ENCODE peak calls at places on chromosome 17, in five cellular contexts. One of them, this sample, is unnamed.
A peak's percentile ranks its signal among the peaks of the same experiment; 100 is the strongest.

GRCh38 chr17:73189417-73190099 is 3.3 kb upstream of the COG1 start:
- DNase-seq in cardiac muscle cell: peak; percentile 61
- DNase-seq in fibroblast of lung: peak; percentile 67
- DNase-seq in heart right ventricle: no peak
- DNase-seq in right cardiac atrium: no peak
- DNase-seq in this sample: peak; percentile 51

GRCh38 chr17:7380321-7380720 is 568 bp upstream of the TNK1 start:
- DNase-seq in cardiac muscle cell: peak; percentile 71
- DNase-seq in fibroblast of lung: peak; percentile 37
- DNase-seq in heart right ventricle: peak; percentile 54
- DNase-seq in right cardiac atrium: peak; percentile 63
- DNase-seq in this sample: peak; percentile 70

GRCh38 chr17:45451131-45451530 is 18.5 kb upstream of the ARHGAP27 start:
- DNase-seq in cardiac muscle cell: no peak
- DNase-seq in fibroblast of lung: no peak
- DNase-seq in heart right ventricle: no peak
- DNase-seq in right cardiac atrium: no peak
- DNase-seq in this sample: no peak

GRCh38 chr17:6070895-6071511 is 824 bp downstream of the WSCD1 start:
- DNase-seq in cardiac muscle cell: no peak
- DNase-seq in fibroblast of lung: peak; percentile 29
- DNase-seq in heart right ventricle: no peak
- DNase-seq in right cardiac atrium: no peak
- DNase-seq in this sample: peak; percentile 64

GRCh38 chr17:38415250-38416194 is 12.7 kb upstream of the ARHGAP23 start:
- DNase-seq in cardiac muscle cell: peak; percentile 75
- DNase-seq in fibroblast of lung: peak; percentile 81
- DNase-seq in heart right ventricle: no peak
- DNase-seq in right cardiac atrium: no peak
- DNase-seq in this sample: peak; percentile 80

GRCh38 chr17:27631409-27631755 is 394 bp downstream of the LGALS9 start:
- DNase-seq in cardiac muscle cell: no peak
- DNase-seq in fibroblast of lung: no peak
- DNase-seq in heart right ventricle: no peak
- DNase-seq in right cardiac atrium: no peak
- DNase-seq in this sample: no peak

GRCh38 chr17:29972277-29972676 is 30.8 kb downstream of the EFCAB5 start:
- DNase-seq in cardiac muscle cell: no peak
- DNase-seq in fibroblast of lung: no peak
- DNase-seq in heart right ventricle: no peak
- DNase-seq in right cardiac atrium: no peak
- DNase-seq in this sample: no peak

GRCh38 chr17:40791808-40792436 is 7.8 kb downstream of the KRT28 start:
- DNase-seq in cardiac muscle cell: peak; percentile 62
- DNase-seq in fibroblast of lung: peak; percentile 68
- DNase-seq in heart right ventricle: no peak
- DNase-seq in right cardiac atrium: no peak
- DNase-seq in this sample: peak; percentile 80

GRCh38 chr17:10013360-10014112 is 108.5 kb upstream of the RCVRN start:
- DNase-seq in cardiac muscle cell: peak; percentile 40
- DNase-seq in fibroblast of lung: peak; percentile 32
- DNase-seq in heart right ventricle: no peak
- DNase-seq in right cardiac atrium: no peak
- DNase-seq in this sample: peak; percentile 42

GRCh38 chr17:70144260-70144846 is 25.0 kb upstream of the KCNJ2 start:
- DNase-seq in cardiac muscle cell: peak; percentile 57
- DNase-seq in fibroblast of lung: peak; percentile 73
- DNase-seq in heart right ventricle: no peak
- DNase-seq in right cardiac atrium: no peak
- DNase-seq in this sample: peak; percentile 61

GRCh38 chr17:70006159-70006558 is 68.9 kb upstream of the KCNJ16 start:
- DNase-seq in cardiac muscle cell: no peak
- DNase-seq in fibroblast of lung: peak; percentile 12
- DNase-seq in heart right ventricle: no peak
- DNase-seq in right cardiac atrium: no peak
- DNase-seq in this sample: peak; percentile 25

GRCh38 chr17:64128787-64129514 is 993 bp downstream of the ERN1 start:
- DNase-seq in cardiac muscle cell: peak; percentile 58
- DNase-seq in fibroblast of lung: peak; percentile 43
- DNase-seq in heart right ventricle: no peak
- DNase-seq in right cardiac atrium: no peak
- DNase-seq in this sample: peak; percentile 69

GRCh38 chr17:64130559-64131001 is 636 bp upstream of the ERN1 start:
- DNase-seq in cardiac muscle cell: peak; percentile 81
- DNase-seq in fibroblast of lung: peak; percentile 59
- DNase-seq in heart right ventricle: no peak
- DNase-seq in right cardiac atrium: peak; percentile 65
- DNase-seq in this sample: peak; percentile 76

GRCh38 chr17:64129765-64130558 is at the start of gene ERN1:
- DNase-seq in cardiac muscle cell: peak; percentile 98
- DNase-seq in fibroblast of lung: peak; percentile 94
- DNase-seq in heart right ventricle: peak; percentile 96
- DNase-seq in right cardiac atrium: peak; percentile 96
- DNase-seq in this sample: peak; percentile 97

GRCh38 chr17:64131606-64132270 is 1.8 kb upstream of the ERN1 start:
- DNase-seq in cardiac muscle cell: no peak
- DNase-seq in fibroblast of lung: no peak
- DNase-seq in heart right ventricle: no peak
- DNase-seq in right cardiac atrium: no peak
- DNase-seq in this sample: no peak

GRCh38 chr17:64129515-64129764 is 504 bp downstream of the ERN1 start:
- DNase-seq in cardiac muscle cell: no peak
- DNase-seq in fibroblast of lung: no peak
- DNase-seq in heart right ventricle: no peak
- DNase-seq in right cardiac atrium: no peak
- DNase-seq in this sample: no peak
- H3K4me1 ChIP-seq in cardiac muscle cell: peaks cover 10% of the 10 kb centered on the region
- H3K4me1 ChIP-seq in fibroblast of lung: no peaks in the 10 kb centered on the region
- H3K4me1 ChIP-seq in heart right ventricle: peaks cover 19% of the 10 kb centered on the region
- H3K4me1 ChIP-seq in right cardiac atrium: no peaks in the 10 kb centered on the region
- H3K4me1 ChIP-seq in this sample: peaks cover 36% of the 10 kb centered on the region

DNA sequence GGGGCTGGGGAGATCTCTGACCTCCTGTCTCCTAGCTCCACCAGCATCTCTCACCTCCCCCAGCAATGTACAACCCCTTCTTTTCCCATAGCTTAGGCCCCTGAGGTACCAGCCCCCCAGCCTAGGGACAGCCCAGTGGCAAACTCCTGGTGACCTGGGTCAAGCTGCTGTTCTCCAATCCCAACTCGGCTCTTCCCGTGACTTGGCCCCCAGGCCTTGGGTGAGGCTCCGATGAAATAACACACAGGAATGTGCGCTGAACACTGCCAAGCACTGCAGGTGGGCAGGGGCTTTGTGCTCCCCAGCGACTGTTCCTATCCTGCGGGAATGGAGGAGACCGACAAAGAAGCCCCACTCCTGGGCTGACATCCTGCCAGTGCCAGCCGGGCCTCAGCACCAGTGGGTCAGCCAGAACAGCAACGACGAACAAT is 63.7 kb upstream of the AMZ2 start:
- DNase-seq in cardiac muscle cell: no peak
- DNase-seq in fibroblast of lung: no peak
- DNase-seq in heart right ventricle: no peak
- DNase-seq in right cardiac atrium: no peak
- DNase-seq in this sample: no peak
- H3K4me3 ChIP-seq in cardiac muscle cell: no peak overlapping the region
- H3K4me3 ChIP-seq in fibroblast of lung: no peak overlapping the region
- H3K4me3 ChIP-seq in heart right ventricle: no peak overlapping the region
- H3K4me3 ChIP-seq in right cardiac atrium: no peak overlapping the region
- H3K4me3 ChIP-seq in this sample: no peak overlapping the region

GRCh38 chr17:17041571-17042380 is 481 bp upstream of the MPRIP start:
- DNase-seq in cardiac muscle cell: peak; percentile 99
- DNase-seq in fibroblast of lung: peak; percentile 97
- DNase-seq in heart right ventricle: peak; percentile 99
- DNase-seq in right cardiac atrium: peak; percentile 99
- DNase-seq in this sample: peak; percentile 98
- H3K4me1 ChIP-seq in cardiac muscle cell: peaks cover 19% of the 10 kb centered on the region
- H3K4me1 ChIP-seq in fibroblast of lung: peaks cover 19% of the 10 kb centered on the region
- H3K4me1 ChIP-seq in heart right ventricle: peaks cover 49% of the 10 kb centered on the region
- H3K4me1 ChIP-seq in right cardiac atrium: peaks cover 13% of the 10 kb centered on the region
- H3K4me1 ChIP-seq in this sample: peaks cover 32% of the 10 kb centered on the region

DNA sequence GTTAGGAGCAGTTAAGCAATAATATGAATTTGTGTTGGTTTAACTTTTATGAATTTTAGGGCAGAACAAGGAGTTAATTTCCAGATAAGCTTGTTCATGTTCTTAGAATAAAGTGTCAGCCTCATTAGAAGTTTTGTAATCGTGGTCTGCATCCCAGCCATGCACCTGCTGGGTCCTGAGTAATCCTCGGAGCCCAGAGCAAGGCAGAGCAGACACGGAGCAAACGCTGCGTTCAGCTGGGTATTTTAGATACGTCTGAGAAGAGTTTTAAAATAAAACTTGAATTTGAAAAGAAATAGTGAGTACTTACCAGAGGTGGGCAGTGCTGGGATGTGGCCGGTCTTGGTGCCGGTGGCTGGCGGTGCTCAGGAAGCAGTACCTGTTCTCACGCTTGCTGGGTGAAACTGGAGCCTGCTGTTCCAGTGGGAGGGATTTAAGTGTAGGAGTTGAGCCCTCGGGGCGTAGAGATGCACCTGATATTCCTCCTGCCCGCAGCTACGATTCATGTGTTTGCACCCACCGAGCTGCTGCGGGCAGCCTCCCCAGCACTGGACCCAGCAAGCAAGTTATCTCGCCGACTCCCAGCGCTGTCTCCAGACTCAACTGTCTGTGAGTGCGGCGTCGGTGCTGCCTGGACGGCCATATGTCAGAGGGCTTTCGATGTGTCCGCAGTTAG is at the start of gene ZNF750:
- DNase-seq in cardiac muscle cell: no peak
- DNase-seq in fibroblast of lung: no peak
- DNase-seq in heart right ventricle: no peak
- DNase-seq in right cardiac atrium: no peak
- DNase-seq in this sample: no peak
- H3K4me3 ChIP-seq in cardiac muscle cell: no peak within 1 kb of the TSS
- H3K4me3 ChIP-seq in fibroblast of lung: no peak within 1 kb of the TSS
- H3K4me3 ChIP-seq in heart right ventricle: no peak within 1 kb of the TSS
- H3K4me3 ChIP-seq in right cardiac atrium: no peak within 1 kb of the TSS
- H3K4me3 ChIP-seq in this sample: no peak within 1 kb of the TSS

DNA sequence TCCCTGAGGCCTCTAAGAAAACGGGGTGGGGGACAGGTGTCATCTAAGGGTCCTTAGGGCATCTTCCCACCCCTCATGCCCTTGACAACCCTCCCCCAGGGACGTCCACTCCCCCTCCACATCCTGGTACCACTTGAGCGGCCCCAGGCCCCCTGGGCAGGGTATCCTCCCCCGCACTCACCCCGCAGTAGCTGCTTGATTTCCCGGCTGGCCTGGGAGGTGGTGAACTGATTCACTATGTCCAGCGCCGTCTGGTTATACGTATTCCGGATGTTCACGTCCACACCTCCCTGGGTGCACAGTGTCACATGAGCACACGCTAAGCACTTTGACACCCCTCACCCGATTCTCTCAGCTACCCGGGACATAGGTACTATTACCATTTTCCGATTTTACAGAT is 9.7 kb downstream of the CASKIN2 start:
- DNase-seq in cardiac muscle cell: no peak
- DNase-seq in fibroblast of lung: no peak
- DNase-seq in heart right ventricle: no peak
- DNase-seq in right cardiac atrium: no peak
- DNase-seq in this sample: no peak
- H3K4me1 ChIP-seq in cardiac muscle cell: no peaks in the 10 kb centered on the region
- H3K4me1 ChIP-seq in fibroblast of lung: no peaks in the 10 kb centered on the region
- H3K4me1 ChIP-seq in heart right ventricle: peaks cover 37% of the 10 kb centered on the region
- H3K4me1 ChIP-seq in right cardiac atrium: peaks cover 6% of the 10 kb centered on the region
- H3K4me1 ChIP-seq in this sample: peaks cover under 1% of the 10 kb centered on the region

GRCh38 chr17:4536742-4537411 is 18.3 kb downstream of the MYBBP1A start:
- DNase-seq in cardiac muscle cell: peak; percentile 71
- DNase-seq in fibroblast of lung: peak; percentile 12
- DNase-seq in heart right ventricle: peak; percentile 44
- DNase-seq in right cardiac atrium: peak; percentile 69
- DNase-seq in this sample: no peak

GRCh38 chr17:4535667-4536258 is 19.4 kb downstream of the MYBBP1A start:
- DNase-seq in cardiac muscle cell: no peak
- DNase-seq in fibroblast of lung: no peak
- DNase-seq in heart right ventricle: no peak
- DNase-seq in right cardiac atrium: peak; percentile 37
- DNase-seq in this sample: no peak

GRCh38 chr17:4537451-4538235 is 17.5 kb downstream of the MYBBP1A start:
- DNase-seq in cardiac muscle cell: no peak
- DNase-seq in fibroblast of lung: no peak
- DNase-seq in heart right ventricle: peak; percentile 41
- DNase-seq in right cardiac atrium: peak; percentile 42
- DNase-seq in this sample: no peak

GRCh38 chr17:4534928-4535666 is 20.1 kb downstream of the MYBBP1A start:
- DNase-seq in cardiac muscle cell: no peak
- DNase-seq in fibroblast of lung: no peak
- DNase-seq in heart right ventricle: no peak
- DNase-seq in right cardiac atrium: peak; percentile 22
- DNase-seq in this sample: no peak

DNA sequence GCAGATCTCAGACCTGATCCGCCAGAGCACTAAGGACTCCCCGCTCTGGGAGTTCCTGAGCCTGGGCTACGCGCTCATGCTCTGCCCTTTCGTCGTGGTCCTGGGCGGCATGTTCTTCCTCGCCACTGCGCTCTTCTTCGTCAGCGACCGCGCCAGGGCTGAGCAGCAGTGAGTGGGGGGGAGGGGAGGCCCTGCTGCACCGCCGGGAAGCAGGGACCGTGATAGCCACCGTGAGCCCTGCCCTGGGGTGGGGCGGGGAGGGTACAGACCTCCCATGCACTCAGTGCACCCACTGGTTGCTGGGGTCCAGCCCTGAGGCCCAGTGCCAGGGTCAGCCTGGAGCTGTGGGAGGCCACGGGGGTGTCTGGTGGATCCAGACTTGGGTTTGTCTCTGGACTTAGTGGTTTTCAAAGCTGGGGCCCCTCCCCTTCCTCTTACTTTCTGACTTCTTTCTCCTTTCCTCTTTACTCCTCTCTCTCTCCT is 18.9 kb downstream of the MYBBP1A start:
- DNase-seq in cardiac muscle cell: peak; percentile 49
- DNase-seq in fibroblast of lung: no peak
- DNase-seq in heart right ventricle: no peak
- DNase-seq in right cardiac atrium: peak; percentile 37
- DNase-seq in this sample: no peak
- H3K4me3 ChIP-seq in cardiac muscle cell: no peak overlapping the region
- H3K4me3 ChIP-seq in fibroblast of lung: no peak overlapping the region
- H3K4me3 ChIP-seq in heart right ventricle: peak overlapping the region; percentile 8
- H3K4me3 ChIP-seq in right cardiac atrium: no peak overlapping the region
- H3K4me3 ChIP-seq in this sample: no peak overlapping the region

GRCh38 chr17:63986842-63987615 is 11.1 kb upstream of the PRR29 start:
- DNase-seq in cardiac muscle cell: no peak
- DNase-seq in fibroblast of lung: no peak
- DNase-seq in heart right ventricle: peak; percentile 40
- DNase-seq in right cardiac atrium: no peak
- DNase-seq in this sample: no peak

GRCh38 chr17:63988741-63989621 is 9.2 kb upstream of the PRR29 start:
- DNase-seq in cardiac muscle cell: peak; percentile 42
- DNase-seq in fibroblast of lung: no peak
- DNase-seq in heart right ventricle: no peak
- DNase-seq in right cardiac atrium: no peak
- DNase-seq in this sample: no peak

GRCh38 chr17:63991611-63992010 is 6.5 kb upstream of the PRR29 start:
- DNase-seq in cardiac muscle cell: no peak
- DNase-seq in fibroblast of lung: no peak
- DNase-seq in heart right ventricle: no peak
- DNase-seq in right cardiac atrium: no peak
- DNase-seq in this sample: no peak

GRCh38 chr17:63987616-63988478 is 10.3 kb upstream of the PRR29 start:
- DNase-seq in cardiac muscle cell: no peak
- DNase-seq in fibroblast of lung: no peak
- DNase-seq in heart right ventricle: no peak
- DNase-seq in right cardiac atrium: no peak
- DNase-seq in this sample: no peak

GRCh38 chr17:63989622-63990345 is 8.4 kb upstream of the PRR29 start:
- DNase-seq in cardiac muscle cell: no peak
- DNase-seq in fibroblast of lung: no peak
- DNase-seq in heart right ventricle: no peak
- DNase-seq in right cardiac atrium: no peak
- DNase-seq in this sample: no peak
- H3K4me1 ChIP-seq in cardiac muscle cell: peaks cover 33% of the 10 kb centered on the region
- H3K4me1 ChIP-seq in fibroblast of lung: peaks cover 3% of the 10 kb centered on the region
- H3K4me1 ChIP-seq in heart right ventricle: peaks cover 28% of the 10 kb centered on the region
- H3K4me1 ChIP-seq in right cardiac atrium: peaks cover 3% of the 10 kb centered on the region
- H3K4me1 ChIP-seq in this sample: peaks cover 11% of the 10 kb centered on the region

This sample was measured in adipocyte.